ENCODE peak calls at places on chromosomes 11 and 22, in ten cellular contexts. A is heart left ventricle, P is PC-9, X is OCI-LY7, J is AG04449, U is lower leg skin, Y is tibial nerve, D is IMR-90, L is astrocyte, S is fibroblast of lung. M is an unnamed sample.

GRCh38 chr11:66275396-66275795 is 2.6 kb upstream of the CNIH2 start:
- DNase-seq in A (no peak), P (no peak), X (no peak), J (no peak), U (no peak), Y (no peak), D (no peak), L (no peak), S (no peak), M (no peak)

GRCh38 chr11:133844217-133844616 is 1.1 kb downstream of the SPATA19 start:
- DNase-seq in A (no peak), P (no peak), X (no peak), J (no peak), U (peak), Y (no peak), D (no peak), L (no peak), S (no peak), M (no peak)

GRCh38 chr11:2980168-2980840 is 11.8 kb downstream of the NAP1L4 start:
- DNase-seq in A (no peak), P (no peak), X (no peak), J (no peak), U (no peak), Y (no peak), D (no peak), L (no peak), S (no peak), M (no peak)

GRCh38 chr11:103358251-103358650 is 249.0 kb downstream of the DYNC2H1 start:
- DNase-seq in A (no peak), P (no peak), X (no peak), J (no peak), U (no peak), Y (no peak), D (peak), L (peak), S (peak), M (no peak)

GRCh38 chr11:6599449-6599848 is 4.0 kb downstream of the RRP8 start:
- DNase-seq in A (no peak), P (no peak), X (no peak), J (no peak), U (no peak), Y (no peak), D (no peak), L (no peak), S (no peak), M (no peak)

GRCh38 chr11:6259638-6260019 is at the start of gene CCKBR:
- DNase-seq in A (no peak), P (no peak), X (no peak), J (no peak), U (no peak), Y (no peak), D (no peak), L (no peak), S (no peak), M (no peak)

GRCh38 chr22:25546242-25546641 is 18.2 kb upstream of the GRK3 start:
- DNase-seq in A (no peak), P (no peak), X (no peak), J (no peak), U (no peak), Y (no peak), D (no peak), L (no peak), S (no peak), M (no peak)

GRCh38 chr11:20444537-20444936 is 57.0 kb downstream of the PRMT3 start:
- DNase-seq in A (no peak), P (no peak), X (no peak), J (no peak), U (no peak), Y (no peak), D (no peak), L (no peak), S (no peak), M (no peak)

GRCh38 chr22:37623075-37624016 is 14.7 kb downstream of the GGA1 start:
- DNase-seq in A (no peak), P (peak), X (peak), J (no peak), U (peak), Y (no peak), D (peak), L (no peak), S (no peak), M (no peak)

GRCh38 chr22:17802411-17802810 is 28.1 kb upstream of the BID start:
- DNase-seq in A (no peak), P (no peak), X (no peak), J (no peak), U (no peak), Y (no peak), D (no peak), L (no peak), S (no peak), M (no peak)

GRCh38 chr11:83641511-83641910 is 355.3 kb upstream of the CCDC90B start:
- DNase-seq in A (peak), P (no peak), X (no peak), J (no peak), U (no peak), Y (peak), D (peak), L (no peak), S (peak), M (no peak)

GRCh38 chr11:12890476-12890875 is 118.6 kb upstream of the RASSF10 start:
- DNase-seq in A (no peak), P (no peak), X (no peak), J (no peak), U (no peak), Y (no peak), D (peak), L (no peak), S (no peak), M (no peak)

GRCh38 chr11:118908931-118909618 is 16.7 kb downstream of the BCL9L start:
- DNase-seq in A (peak), P (peak), X (no peak), J (no peak), U (peak), Y (peak), D (peak), L (peak), S (peak), M (no peak)
- TF ChIP-seq CTCF in A (no peak), P (no peak), X (no peak), J (no peak), U (no peak), Y (no peak), D (no peak), L (no peak), S (no peak), M (no peak)

DNA sequence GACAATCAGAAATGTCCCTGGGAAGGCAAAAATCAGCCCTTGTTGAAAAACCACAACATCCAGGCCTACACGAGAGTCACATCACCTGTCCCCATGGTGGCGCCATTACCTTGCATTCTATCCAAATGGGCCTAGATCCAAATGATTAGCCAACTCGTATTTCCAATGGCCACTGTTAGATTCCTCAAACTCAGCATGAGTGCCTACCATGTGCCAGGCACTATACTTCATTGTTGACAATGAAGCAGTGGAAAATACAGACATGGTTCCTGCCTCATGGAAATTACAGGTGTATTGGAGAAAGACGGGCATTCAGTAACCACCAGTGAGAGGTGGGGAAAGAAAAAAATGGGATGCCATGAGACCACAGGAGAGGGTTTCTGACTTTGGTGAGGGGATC is 29.8 kb upstream of the CREB3L1 start:
- DNase-seq in A (no peak), P (peak), X (peak), J (no peak), U (no peak), Y (no peak), D (peak), L (no peak), S (peak), M (no peak)
- TF ChIP-seq CTCF in A (peak), P (peak), X (peak), J (peak), U (no peak), Y (no peak), D (peak), L (peak), S (no peak), M (no peak)

GRCh38 chr11:86302092-86302793 is at the start of gene HIKESHI:
- DNase-seq in A (peak), P (peak), X (peak), J (peak), U (peak), Y (peak), D (peak), L (peak), S (peak), M (peak)
- TF ChIP-seq CTCF in A (no peak), P (no peak), X (no peak), J (no peak), U (no peak), Y (no peak), D (no peak), L (no peak), S (no peak), M (no peak)

GRCh38 chr11:86627776-86628455 is 44.5 kb downstream of the ME3 start:
- DNase-seq in A (peak), P (no peak), X (no peak), J (no peak), U (no peak), Y (no peak), D (no peak), L (no peak), S (no peak), M (no peak)

GRCh38 chr11:86636275-86636674 is 36.1 kb downstream of the ME3 start:
- DNase-seq in A (no peak), P (no peak), X (no peak), J (no peak), U (no peak), Y (no peak), D (peak), L (no peak), S (no peak), M (no peak)

GRCh38 chr11:86637976-86638375 is 34.4 kb downstream of the ME3 start:
- DNase-seq in A (no peak), P (no peak), X (no peak), J (no peak), U (no peak), Y (no peak), D (peak), L (peak), S (peak), M (no peak)

GRCh38 chr11:86629070-86629706 is 43.2 kb downstream of the ME3 start:
- DNase-seq in A (peak), P (no peak), X (no peak), J (no peak), U (no peak), Y (no peak), D (peak), L (no peak), S (no peak), M (no peak)

GRCh38 chr11:86632499-86633269 is 39.7 kb downstream of the ME3 start:
- DNase-seq in A (no peak), P (peak), X (no peak), J (peak), U (no peak), Y (no peak), D (peak), L (peak), S (peak), M (no peak)
- TF ChIP-seq CTCF in A (peak), P (peak), X (no peak), J (peak), U (no peak), Y (peak), D (no peak), L (no peak), S (no peak), M (no peak)

GRCh38 chr11:112795142-112795815 is 165.9 kb upstream of the NCAM1 start:
- DNase-seq in A (no peak), P (peak), X (peak), J (no peak), U (no peak), Y (no peak), D (peak), L (peak), S (peak), M (no peak)
- TF ChIP-seq CTCF in A (peak), P (peak), X (peak), J (peak), U (no peak), Y (peak), D (peak), L (peak), S (peak), M (no peak)

GRCh38 chr22:19820880-19821522 is 33.7 kb downstream of the GNB1L start:
- DNase-seq in A (no peak), P (no peak), X (no peak), J (no peak), U (peak), Y (no peak), D (no peak), L (no peak), S (no peak), M (no peak)
- TF ChIP-seq CTCF in A (no peak), P (no peak), X (peak), J (no peak), U (no peak), Y (no peak), D (no peak), L (no peak), S (no peak), M (no peak)

GRCh38 chr11:7775689-7776088 is 21.1 kb downstream of the OR5P2 start:
- DNase-seq in A (no peak), P (no peak), X (no peak), J (no peak), U (no peak), Y (no peak), D (no peak), L (no peak), S (no peak), M (no peak)
- TF ChIP-seq CTCF in A (no peak), P (no peak), X (no peak), J (no peak), U (no peak), Y (no peak), D (no peak), L (no peak), S (no peak), M (no peak)

GRCh38 chr11:78961938-78962701 is 387.5 kb upstream of the NARS2 start:
- DNase-seq in A (peak), P (no peak), X (no peak), J (no peak), U (peak), Y (no peak), D (peak), L (peak), S (peak), M (no peak)

GRCh38 chr11:78958444-78958843 is 383.8 kb upstream of the NARS2 start:
- DNase-seq in A (no peak), P (no peak), X (no peak), J (no peak), U (peak), Y (no peak), D (no peak), L (no peak), S (no peak), M (no peak)

GRCh38 chr11:78957481-78958245 is 383.0 kb upstream of the NARS2 start:
- DNase-seq in A (no peak), P (no peak), X (no peak), J (no peak), U (peak), Y (no peak), D (peak), L (peak), S (peak), M (no peak)

GRCh38 chr11:78961186-78961782 is 386.6 kb upstream of the NARS2 start:
- DNase-seq in A (no peak), P (no peak), X (no peak), J (no peak), U (peak), Y (no peak), D (peak), L (peak), S (peak), M (no peak)
- TF ChIP-seq CTCF in A (peak), P (peak), X (no peak), J (peak), U (no peak), Y (no peak), D (peak), L (peak), S (peak), M (no peak)

GRCh38 chr11:99117603-99118002 is 96.9 kb downstream of the CNTN5 start:
- DNase-seq in A (no peak), P (no peak), X (no peak), J (no peak), U (no peak), Y (no peak), D (no peak), L (no peak), S (no peak), M (no peak)
- TF ChIP-seq CTCF in A (no peak), P (no peak), X (no peak), J (no peak), U (no peak), Y (no peak), D (no peak), L (no peak), S (no peak), M (no peak)

GRCh38 chr11:63970902-63971301 is 3.5 kb upstream of the COX8A start:
- DNase-seq in A (no peak), P (no peak), X (no peak), J (no peak), U (no peak), Y (no peak), D (no peak), L (no peak), S (no peak), M (no peak)

GRCh38 chr11:63979426-63979825 is 5.0 kb downstream of the COX8A start:
- DNase-seq in A (no peak), P (no peak), X (no peak), J (no peak), U (no peak), Y (no peak), D (no peak), L (no peak), S (no peak), M (no peak)

GRCh38 chr11:63978551-63979235 is 4.3 kb downstream of the COX8A start:
- DNase-seq in A (no peak), P (no peak), X (no peak), J (no peak), U (no peak), Y (no peak), D (no peak), L (no peak), S (no peak), M (no peak)

DNA sequence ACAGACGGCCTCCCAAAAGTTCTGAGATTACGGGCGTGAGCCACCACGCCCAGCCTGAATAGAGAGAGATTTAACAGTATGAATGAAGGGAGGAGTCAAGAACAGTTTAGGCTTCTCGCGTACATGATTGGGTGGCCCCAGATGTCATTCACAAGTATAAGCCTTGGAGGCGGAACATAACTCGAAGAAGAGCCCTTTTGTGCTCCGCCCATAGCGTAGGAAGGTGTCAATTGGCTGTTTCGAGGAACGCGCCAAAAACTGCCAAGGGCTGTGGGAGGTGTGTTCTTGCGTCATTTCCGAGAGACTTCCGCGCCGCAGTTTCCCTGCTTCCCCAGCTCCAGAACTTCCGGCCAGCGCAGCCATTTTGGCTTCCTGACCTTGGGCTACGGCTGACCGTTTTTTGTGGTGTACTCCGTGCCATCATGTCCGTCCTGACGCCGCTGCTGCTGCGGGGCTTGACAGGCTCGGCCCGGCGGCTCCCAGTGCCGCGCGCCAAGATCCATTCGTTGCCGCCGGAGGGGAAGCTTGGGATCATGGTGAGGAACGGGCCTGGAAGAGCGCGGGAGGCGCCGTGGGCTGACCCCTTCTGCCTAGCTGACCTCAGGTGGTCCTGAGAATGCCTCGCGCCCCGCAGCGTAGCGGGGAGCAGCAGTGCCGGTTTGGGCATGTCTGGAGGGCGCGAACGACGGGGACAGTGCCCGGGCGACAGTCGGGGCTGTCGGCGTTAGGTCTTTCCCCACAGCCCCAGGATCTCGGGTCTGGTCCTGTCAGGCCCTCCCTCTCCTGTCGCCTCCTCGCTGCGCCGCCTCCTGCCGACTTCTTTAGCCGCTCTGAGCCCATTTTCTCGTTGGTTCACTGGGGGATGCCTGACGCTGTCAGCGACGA is at the start of gene COX8A:
- DNase-seq in A (peak), P (peak), X (peak), J (peak), U (peak), Y (peak), D (peak), L (peak), S (peak), M (peak)
- TF ChIP-seq CTCF in A (peak), P (no peak), X (no peak), J (peak), U (no peak), Y (no peak), D (peak), L (no peak), S (no peak), M (no peak)

M was measured in omental fat pad.